ENCODE peak calls at places on chromosomes 12 and 14, in seven cellular contexts. Y is cardiac fibroblast, S is ovary, Q is adrenal gland, Z is H1, E is BE2C, B is tibial nerve. A is an unnamed sample.

GRCh38 chr12:92810370-92810769 is 107.6 kb downstream of the PLEKHG7 start:
- DNase-seq in E (no peak), Z (no peak), Y (no peak), S (no peak), Q (no peak), B (no peak), A (no peak)

GRCh38 chr14:52730708-52731111 is 744 bp downstream of the STYX start:
- DNase-seq in Z (no peak), S (no peak), E (no peak), B (peak; percentile 17), Q (no peak), Y (peak; percentile 24), A (no peak)

GRCh38 chr12:128829870-128830504 is 6.2 kb upstream of the SLC15A4 start:
- DNase-seq in E (no peak), Y (no peak), Z (no peak), S (no peak), B (no peak), Q (no peak), A (peak; percentile 25)

GRCh38 chr12:49272790-49273725 is 8.2 kb downstream of the TUBA1C start:
- DNase-seq in B (no peak), S (no peak), Z (no peak), E (no peak), Q (no peak), Y (no peak), A (no peak)

GRCh38 chr12:124379938-124380754 is 85.3 kb downstream of the RFLNA start:
- DNase-seq in Z (no peak), Q (peak; percentile 82), E (no peak), S (peak; percentile 77), Y (peak; percentile 93), B (peak; percentile 59), A (peak; percentile 50)

GRCh38 chr12:67991158-67991557 is 1.9 kb downstream of the IFNG-AS1 start:
- DNase-seq in Z (no peak), B (no peak), E (no peak), Q (no peak), Y (no peak), S (no peak), A (no peak)

GRCh38 chr12:115075552-115076170 is 391.7 kb upstream of the TBX3 start:
- DNase-seq in Y (no peak), Q (no peak), S (no peak), E (peak; percentile 21), B (no peak), Z (no peak), A (no peak)

GRCh38 chr12:104612381-104612780 is 155.6 kb downstream of the CHST11 start:
- DNase-seq in S (no peak), Q (no peak), Y (no peak), B (no peak), Z (no peak), E (no peak), A (no peak)

GRCh38 chr14:59161571-59162175 is 26.8 kb upstream of the DAAM1 start:
- DNase-seq in Q (no peak), B (no peak), Y (peak; percentile 90), S (no peak), E (no peak), Z (no peak), A (no peak)

GRCh38 chr12:78261901-78262300 is 431.2 kb downstream of the NAV3 start:
- DNase-seq in E (no peak), Z (no peak), Q (no peak), Y (no peak), S (no peak), B (no peak), A (no peak)

GRCh38 chr12:51262758-51263177 is 7.4 kb downstream of the SMAGP start:
- DNase-seq in E (peak; percentile 52), B (peak; percentile 25), Z (no peak), S (peak; percentile 75), Y (peak; percentile 39), Q (peak; percentile 89), A (peak; percentile 78)

GRCh38 chr14:25041898-25042297 is 8.0 kb downstream of the STXBP6 start:
- DNase-seq in Z (no peak), S (no peak), E (no peak), Y (no peak), B (no peak), Q (no peak), A (no peak)

GRCh38 chr12:93200291-93200917 is 177.3 kb upstream of the NUDT4 start:
- DNase-seq in S (no peak), E (no peak), B (no peak), Q (no peak), Z (no peak), Y (peak; percentile 33), A (no peak)

GRCh38 chr14:100777366-100778077 is 48.4 kb upstream of the MEG3 start:
- DNase-seq in Z (no peak), B (no peak), S (no peak), Y (no peak), E (peak; percentile 48), Q (peak; percentile 6), A (peak; percentile 1)

GRCh38 chr12:132986001-132986884 is at the start of gene ZNF26:
- DNase-seq in Y (peak; percentile 92), E (peak; percentile 93), B (peak; percentile 87), Z (peak; percentile 83), S (peak; percentile 86), Q (peak; percentile 89), A (peak; percentile 91)

GRCh38 chr12:132986885-132987225 is 688 bp downstream of the ZNF26 start:
- DNase-seq in E (no peak), Q (no peak), B (no peak), S (no peak), Z (no peak), Y (no peak), A (no peak)
- TF ChIP-seq CTCF in E (no peak), Q (no peak), B (no peak), S (no peak), Z (no peak), Y (no peak), A (no peak)

DNA sequence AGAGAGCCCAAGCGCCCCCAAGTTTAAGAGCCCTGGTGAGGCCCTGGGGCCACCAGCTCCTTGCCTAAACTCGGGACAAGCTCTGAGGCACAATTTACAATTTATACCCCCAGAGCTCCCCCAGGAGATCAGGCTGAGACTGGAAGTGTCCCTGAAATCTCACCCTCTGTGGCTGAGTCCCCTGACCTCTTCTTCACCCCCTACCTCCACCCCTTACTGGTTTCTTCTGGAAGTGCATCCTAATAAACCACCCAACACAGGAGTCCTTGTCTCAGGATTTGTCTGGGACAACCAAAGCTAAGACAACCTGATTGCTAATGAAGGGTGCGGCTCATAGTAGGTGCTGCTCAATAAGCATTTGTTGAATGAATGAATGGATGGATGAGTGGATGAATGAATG is 206.4 kb downstream of the BCL11B start:
- DNase-seq in E (no peak), Z (no peak), B (no peak), Y (no peak), Q (no peak), S (no peak), A (no peak)
- TF ChIP-seq CTCF in E (no peak), Z (peak; percentile 38), B (no peak), Y (no peak), Q (no peak), S (no peak), A (no peak)

GRCh38 chr12:2185751-2186341 is 133.1 kb downstream of the CACNA1C start:
- DNase-seq in Z (no peak), E (no peak), B (no peak), Q (no peak), Y (no peak), S (no peak), A (no peak)
- TF ChIP-seq CTCF in Z (no peak), E (no peak), B (no peak), Q (no peak), Y (no peak), S (no peak), A (no peak)

DNA sequence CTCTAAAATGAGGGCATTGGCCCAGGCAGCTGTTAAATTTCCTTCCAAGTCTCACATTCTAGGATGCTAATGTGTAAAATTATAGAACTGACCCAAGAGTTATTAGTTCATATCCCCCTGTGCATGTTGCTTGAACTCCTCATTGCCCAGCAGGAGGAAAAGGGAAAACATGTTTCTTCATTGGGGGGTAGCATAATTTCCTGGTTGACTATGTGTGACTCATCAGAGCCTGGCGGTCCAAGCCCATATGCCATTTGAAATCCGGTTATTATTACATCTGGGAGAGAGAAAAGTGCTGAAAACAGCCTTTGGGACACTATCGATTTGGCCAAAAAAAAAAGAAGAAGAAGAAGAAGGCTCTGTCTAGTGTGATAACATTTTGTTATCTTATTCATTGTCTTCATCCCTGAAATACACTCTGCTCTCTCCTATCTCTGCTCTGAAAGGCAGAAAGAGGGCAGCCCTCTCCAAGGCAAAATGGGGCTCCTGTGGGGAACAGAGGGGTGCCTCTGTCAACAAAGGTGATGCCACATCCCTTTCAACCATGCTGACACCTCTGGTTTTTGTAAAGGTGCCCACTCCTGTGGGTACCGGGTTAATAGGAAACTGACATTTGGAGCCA is 114.2 kb downstream of the DAD1 start:
- DNase-seq in Q (no peak), S (no peak), Z (no peak), Y (peak; percentile 34), E (no peak), B (no peak), A (no peak)
- TF ChIP-seq CTCF in Q (no peak), S (no peak), Z (no peak), Y (no peak), E (no peak), B (no peak), A (no peak)

DNA sequence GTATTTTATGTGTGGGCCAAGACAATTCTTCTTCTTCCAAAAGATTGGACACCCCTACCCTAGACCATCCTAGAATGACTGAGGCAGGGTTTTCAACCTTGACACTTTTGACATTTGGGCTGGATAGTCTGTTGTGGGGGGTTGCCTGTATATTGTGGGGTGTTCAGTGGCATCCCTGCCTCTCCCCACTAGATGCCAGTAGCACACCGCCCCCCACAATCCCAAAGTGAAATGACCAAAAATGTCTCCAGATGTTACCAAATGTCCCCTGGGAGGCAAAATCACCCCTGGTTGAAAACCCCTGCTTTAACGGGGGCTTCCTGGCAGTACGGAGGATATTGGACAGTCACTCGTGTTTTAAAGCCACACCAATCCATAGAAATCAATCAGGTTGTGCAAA is 219.6 kb downstream of the PHETA1 start:
- DNase-seq in B (no peak), E (no peak), Y (no peak), Z (no peak), Q (no peak), S (no peak), A (no peak)
- TF ChIP-seq CTCF in B (no peak), E (peak; percentile 34), Y (no peak), Z (peak; percentile 46), Q (no peak), S (no peak), A (no peak)

GRCh38 chr14:65957631-65958205 is 528.5 kb upstream of the CCDC196 start:
- DNase-seq in Y (no peak), B (no peak), S (no peak), Z (no peak), Q (no peak), E (no peak), A (no peak)

GRCh38 chr14:65961004-65961403 is 525.2 kb upstream of the CCDC196 start:
- DNase-seq in B (no peak), E (peak; percentile 68), Q (peak; percentile 37), Z (peak; percentile 50), Y (peak; percentile 70), S (no peak), A (peak; percentile 44)

GRCh38 chr14:65962952-65963351 is 523.2 kb upstream of the CCDC196 start:
- DNase-seq in Z (no peak), Q (no peak), E (no peak), S (no peak), B (no peak), Y (no peak), A (no peak)

GRCh38 chr14:65958664-65959562 is 527.3 kb upstream of the CCDC196 start:
- DNase-seq in B (no peak), E (no peak), Q (no peak), Y (peak; percentile 47), Z (no peak), S (no peak), A (no peak)

GRCh38 chr14:65959563-65960024 is 526.6 kb upstream of the CCDC196 start:
- DNase-seq in S (no peak), E (no peak), Y (no peak), B (no peak), Q (no peak), Z (no peak), A (no peak)
- TF ChIP-seq CTCF in S (no peak), E (no peak), Y (no peak), B (peak; percentile 1), Q (no peak), Z (no peak), A (no peak)